ENCODE peak calls at places on chromosomes 11 and 22, in seven cellular contexts. One of them, this sample, is unnamed.

GRCh38 chr22:20750461-20751184 is 23.3 kb upstream of the SERPIND1 start:
- DNase-seq in HuH-7.5: no peak
- DNase-seq in GM13977: peak; percentile 70
- DNase-seq in neuronal stem cell: no peak
- DNase-seq in stimulated activated CD8-positive, alpha-beta memory T cell treated with anti-CD3 and anti-CD28 coated beads, Interleukin-4, amount 100 ng/mL, for 48 hours: peak; percentile 61
- DNase-seq in thoracic aorta: peak; percentile 32
- DNase-seq in posterior cingulate gyrus: peak; percentile 49
- DNase-seq in this sample: peak; percentile 54

GRCh38 chr22:25666308-25666707 is 75.7 kb upstream of the MYO18B start:
- DNase-seq in stimulated activated CD8-positive, alpha-beta memory T cell treated with anti-CD3 and anti-CD28 coated beads, Interleukin-4, amount 100 ng/mL, for 48 hours: no peak
- DNase-seq in posterior cingulate gyrus: no peak
- DNase-seq in thoracic aorta: no peak
- DNase-seq in HuH-7.5: no peak
- DNase-seq in neuronal stem cell: no peak
- DNase-seq in GM13977: no peak
- DNase-seq in this sample: no peak

GRCh38 chr11:134997652-134998320 is 585.7 kb upstream of the B3GAT1 start:
- DNase-seq in HuH-7.5: no peak
- DNase-seq in neuronal stem cell: no peak
- DNase-seq in stimulated activated CD8-positive, alpha-beta memory T cell treated with anti-CD3 and anti-CD28 coated beads, Interleukin-4, amount 100 ng/mL, for 48 hours: no peak
- DNase-seq in GM13977: no peak
- DNase-seq in posterior cingulate gyrus: no peak
- DNase-seq in thoracic aorta: no peak
- DNase-seq in this sample: no peak

GRCh38 chr22:32020117-32020516 is 22.9 kb upstream of the SLC5A1 start:
- DNase-seq in GM13977: no peak
- DNase-seq in neuronal stem cell: no peak
- DNase-seq in stimulated activated CD8-positive, alpha-beta memory T cell treated with anti-CD3 and anti-CD28 coated beads, Interleukin-4, amount 100 ng/mL, for 48 hours: no peak
- DNase-seq in HuH-7.5: no peak
- DNase-seq in posterior cingulate gyrus: no peak
- DNase-seq in thoracic aorta: no peak
- DNase-seq in this sample: no peak

GRCh38 chr22:39658367-39658766 is 87.8 kb downstream of the CACNA1I start:
- DNase-seq in posterior cingulate gyrus: no peak
- DNase-seq in stimulated activated CD8-positive, alpha-beta memory T cell treated with anti-CD3 and anti-CD28 coated beads, Interleukin-4, amount 100 ng/mL, for 48 hours: no peak
- DNase-seq in HuH-7.5: no peak
- DNase-seq in GM13977: no peak
- DNase-seq in thoracic aorta: no peak
- DNase-seq in neuronal stem cell: no peak
- DNase-seq in this sample: no peak

GRCh38 chr11:121688860-121689614 is 236.3 kb upstream of the SORL1-AS1 start:
- DNase-seq in stimulated activated CD8-positive, alpha-beta memory T cell treated with anti-CD3 and anti-CD28 coated beads, Interleukin-4, amount 100 ng/mL, for 48 hours: no peak
- DNase-seq in HuH-7.5: peak; percentile 6
- DNase-seq in neuronal stem cell: no peak
- DNase-seq in thoracic aorta: no peak
- DNase-seq in GM13977: no peak
- DNase-seq in posterior cingulate gyrus: no peak
- DNase-seq in this sample: no peak

GRCh38 chr11:10267821-10268220 is 26.2 kb downstream of the SBF2 start:
- DNase-seq in posterior cingulate gyrus: no peak
- DNase-seq in stimulated activated CD8-positive, alpha-beta memory T cell treated with anti-CD3 and anti-CD28 coated beads, Interleukin-4, amount 100 ng/mL, for 48 hours: no peak
- DNase-seq in GM13977: no peak
- DNase-seq in neuronal stem cell: no peak
- DNase-seq in thoracic aorta: no peak
- DNase-seq in HuH-7.5: no peak
- DNase-seq in this sample: no peak

GRCh38 chr11:44466531-44467179 is 98.8 kb upstream of the CD82 start:
- DNase-seq in thoracic aorta: no peak
- DNase-seq in HuH-7.5: no peak
- DNase-seq in GM13977: no peak
- DNase-seq in neuronal stem cell: no peak
- DNase-seq in stimulated activated CD8-positive, alpha-beta memory T cell treated with anti-CD3 and anti-CD28 coated beads, Interleukin-4, amount 100 ng/mL, for 48 hours: no peak
- DNase-seq in posterior cingulate gyrus: no peak
- DNase-seq in this sample: no peak

GRCh38 chr11:18091731-18092130 is 14.2 kb downstream of the SAAL1 start:
- DNase-seq in posterior cingulate gyrus: no peak
- DNase-seq in neuronal stem cell: no peak
- DNase-seq in HuH-7.5: no peak
- DNase-seq in stimulated activated CD8-positive, alpha-beta memory T cell treated with anti-CD3 and anti-CD28 coated beads, Interleukin-4, amount 100 ng/mL, for 48 hours: no peak
- DNase-seq in GM13977: no peak
- DNase-seq in thoracic aorta: no peak
- DNase-seq in this sample: no peak

GRCh38 chr11:103091024-103091423 is 936 bp downstream of the DCUN1D5 start:
- DNase-seq in HuH-7.5: no peak
- DNase-seq in thoracic aorta: no peak
- DNase-seq in GM13977: no peak
- DNase-seq in stimulated activated CD8-positive, alpha-beta memory T cell treated with anti-CD3 and anti-CD28 coated beads, Interleukin-4, amount 100 ng/mL, for 48 hours: no peak
- DNase-seq in posterior cingulate gyrus: no peak
- DNase-seq in neuronal stem cell: peak; percentile 5
- DNase-seq in this sample: no peak

GRCh38 chr11:59053387-59053786 is 32.7 kb upstream of the GLYATL1B start:
- DNase-seq in stimulated activated CD8-positive, alpha-beta memory T cell treated with anti-CD3 and anti-CD28 coated beads, Interleukin-4, amount 100 ng/mL, for 48 hours: peak; percentile 90
- DNase-seq in HuH-7.5: no peak
- DNase-seq in GM13977: no peak
- DNase-seq in thoracic aorta: no peak
- DNase-seq in posterior cingulate gyrus: peak; percentile 46
- DNase-seq in neuronal stem cell: peak; percentile 57
- DNase-seq in this sample: peak; percentile 83

GRCh38 chr11:122045181-122045586 is 70.8 kb downstream of the BLID start:
- DNase-seq in neuronal stem cell: no peak
- DNase-seq in GM13977: no peak
- DNase-seq in posterior cingulate gyrus: no peak
- DNase-seq in stimulated activated CD8-positive, alpha-beta memory T cell treated with anti-CD3 and anti-CD28 coated beads, Interleukin-4, amount 100 ng/mL, for 48 hours: no peak
- DNase-seq in HuH-7.5: no peak
- DNase-seq in thoracic aorta: no peak
- DNase-seq in this sample: no peak